ENCODE peak calls at places on chromosomes 6 and 20, in ten cellular contexts. One of them, this sample, is unnamed.

GRCh38 chr6:165889636-165890403 is 226.8 kb upstream of the PDE10A start:
- DNase-seq in heart right ventricle: peak; percentile 25
- DNase-seq in progenitor cell of endocrine pancreas: no peak
- DNase-seq in cardiac fibroblast: peak; percentile 64
- DNase-seq in spleen: no peak
- DNase-seq in D721Med: no peak
- DNase-seq in B cell: no peak
- DNase-seq in Calu3: peak; percentile 55
- DNase-seq in GM23338: peak; percentile 76
- DNase-seq in IMR-90: peak; percentile 68
- DNase-seq in this sample: peak; percentile 31

GRCh38 chr6:52407467-52407866 is 12.7 kb upstream of the EFHC1 start:
- DNase-seq in heart right ventricle: no peak
- DNase-seq in progenitor cell of endocrine pancreas: no peak
- DNase-seq in cardiac fibroblast: peak; percentile 70
- DNase-seq in spleen: no peak
- DNase-seq in D721Med: peak; percentile 37
- DNase-seq in B cell: no peak
- DNase-seq in Calu3: peak; percentile 24
- DNase-seq in GM23338: peak; percentile 75
- DNase-seq in IMR-90: peak; percentile 61
- DNase-seq in this sample: peak; percentile 55

GRCh38 chr20:18032977-18033892 is 24.5 kb downstream of the OVOL2 start:
- DNase-seq in heart right ventricle: no peak
- DNase-seq in progenitor cell of endocrine pancreas: no peak
- DNase-seq in cardiac fibroblast: no peak
- DNase-seq in spleen: no peak
- DNase-seq in D721Med: no peak
- DNase-seq in B cell: no peak
- DNase-seq in Calu3: no peak
- DNase-seq in GM23338: peak; percentile 72
- DNase-seq in IMR-90: peak; percentile 4
- DNase-seq in this sample: no peak

GRCh38 chr6:82298012-82298411 is 50.5 kb upstream of the IBTK start:
- DNase-seq in heart right ventricle: no peak
- DNase-seq in progenitor cell of endocrine pancreas: no peak
- DNase-seq in cardiac fibroblast: peak; percentile 63
- DNase-seq in spleen: no peak
- DNase-seq in D721Med: no peak
- DNase-seq in B cell: no peak
- DNase-seq in Calu3: peak; percentile 3
- DNase-seq in GM23338: no peak
- DNase-seq in IMR-90: peak; percentile 46
- DNase-seq in this sample: peak; percentile 44

GRCh38 chr20:51596656-51597388 is 54.3 kb upstream of the NFATC2 start:
- DNase-seq in heart right ventricle: no peak
- DNase-seq in progenitor cell of endocrine pancreas: no peak
- DNase-seq in cardiac fibroblast: no peak
- DNase-seq in spleen: no peak
- DNase-seq in D721Med: no peak
- DNase-seq in B cell: no peak
- DNase-seq in Calu3: no peak
- DNase-seq in GM23338: peak; percentile 22
- DNase-seq in IMR-90: no peak
- DNase-seq in this sample: no peak

GRCh38 chr6:44582930-44583329 is 195.4 kb downstream of the CDC5L start:
- DNase-seq in heart right ventricle: no peak
- DNase-seq in progenitor cell of endocrine pancreas: no peak
- DNase-seq in cardiac fibroblast: no peak
- DNase-seq in spleen: no peak
- DNase-seq in D721Med: no peak
- DNase-seq in B cell: no peak
- DNase-seq in Calu3: no peak
- DNase-seq in GM23338: no peak
- DNase-seq in IMR-90: no peak
- DNase-seq in this sample: no peak

GRCh38 chr20:9912858-9913434 is 74.1 kb upstream of the PAK5 start:
- DNase-seq in heart right ventricle: peak; percentile 6
- DNase-seq in progenitor cell of endocrine pancreas: peak; percentile 38
- DNase-seq in cardiac fibroblast: peak; percentile 56
- DNase-seq in spleen: no peak
- DNase-seq in D721Med: no peak
- DNase-seq in B cell: peak; percentile 11
- DNase-seq in Calu3: peak; percentile 36
- DNase-seq in GM23338: peak; percentile 64
- DNase-seq in IMR-90: peak; percentile 42
- DNase-seq in this sample: peak; percentile 39

GRCh38 chr20:48736231-48736630 is 91.6 kb downstream of the PREX1 start:
- DNase-seq in heart right ventricle: no peak
- DNase-seq in progenitor cell of endocrine pancreas: no peak
- DNase-seq in cardiac fibroblast: no peak
- DNase-seq in spleen: no peak
- DNase-seq in D721Med: no peak
- DNase-seq in B cell: no peak
- DNase-seq in Calu3: no peak
- DNase-seq in GM23338: no peak
- DNase-seq in IMR-90: peak; percentile 8
- DNase-seq in this sample: no peak

GRCh38 chr6:97094376-97094775 is 169.8 kb downstream of the KLHL32 start:
- DNase-seq in heart right ventricle: no peak
- DNase-seq in progenitor cell of endocrine pancreas: no peak
- DNase-seq in cardiac fibroblast: no peak
- DNase-seq in spleen: no peak
- DNase-seq in D721Med: no peak
- DNase-seq in B cell: no peak
- DNase-seq in Calu3: no peak
- DNase-seq in GM23338: no peak
- DNase-seq in IMR-90: no peak
- DNase-seq in this sample: no peak

GRCh38 chr20:9617940-9618339 is 103.5 kb downstream of the LAMP5 start:
- DNase-seq in heart right ventricle: no peak
- DNase-seq in progenitor cell of endocrine pancreas: no peak
- DNase-seq in cardiac fibroblast: peak; percentile 64
- DNase-seq in spleen: no peak
- DNase-seq in D721Med: no peak
- DNase-seq in B cell: no peak
- DNase-seq in Calu3: peak; percentile 41
- DNase-seq in GM23338: peak; percentile 70
- DNase-seq in IMR-90: peak; percentile 22
- DNase-seq in this sample: peak; percentile 36

GRCh38 chr6:145602927-145603326 is 132.4 kb downstream of the EPM2A start:
- DNase-seq in heart right ventricle: no peak
- DNase-seq in progenitor cell of endocrine pancreas: no peak
- DNase-seq in cardiac fibroblast: no peak
- DNase-seq in spleen: no peak
- DNase-seq in D721Med: no peak
- DNase-seq in B cell: no peak
- DNase-seq in Calu3: no peak
- DNase-seq in GM23338: no peak
- DNase-seq in IMR-90: no peak
- DNase-seq in this sample: no peak

GRCh38 chr6:54694928-54695532 is 151.5 kb upstream of the FAM83B start:
- DNase-seq in heart right ventricle: no peak
- DNase-seq in progenitor cell of endocrine pancreas: no peak
- DNase-seq in cardiac fibroblast: no peak
- DNase-seq in spleen: no peak
- DNase-seq in D721Med: no peak
- DNase-seq in B cell: no peak
- DNase-seq in Calu3: no peak
- DNase-seq in GM23338: no peak
- DNase-seq in IMR-90: no peak
- DNase-seq in this sample: no peak

GRCh38 chr6:39593644-39594043 is 131.6 kb downstream of the KIF6 start:
- DNase-seq in heart right ventricle: no peak
- DNase-seq in progenitor cell of endocrine pancreas: no peak
- DNase-seq in cardiac fibroblast: no peak
- DNase-seq in spleen: no peak
- DNase-seq in D721Med: no peak
- DNase-seq in B cell: no peak
- DNase-seq in Calu3: no peak
- DNase-seq in GM23338: no peak
- DNase-seq in IMR-90: no peak
- DNase-seq in this sample: no peak

GRCh38 chr20:17706632-17707031 is 6.9 kb downstream of the BANF2 start:
- DNase-seq in heart right ventricle: no peak
- DNase-seq in progenitor cell of endocrine pancreas: no peak
- DNase-seq in cardiac fibroblast: no peak
- DNase-seq in spleen: no peak
- DNase-seq in D721Med: no peak
- DNase-seq in B cell: no peak
- DNase-seq in Calu3: no peak
- DNase-seq in GM23338: no peak
- DNase-seq in IMR-90: no peak
- DNase-seq in this sample: no peak

GRCh38 chr6:28683945-28684538 is 158.4 kb downstream of the GPX5 start:
- DNase-seq in heart right ventricle: no peak
- DNase-seq in progenitor cell of endocrine pancreas: no peak
- DNase-seq in cardiac fibroblast: peak; percentile 68
- DNase-seq in spleen: no peak
- DNase-seq in D721Med: no peak
- DNase-seq in B cell: no peak
- DNase-seq in Calu3: peak; percentile 48
- DNase-seq in GM23338: peak; percentile 78
- DNase-seq in IMR-90: peak; percentile 34
- DNase-seq in this sample: peak; percentile 24

GRCh38 chr6:5398530-5398929 is 137.2 kb downstream of the FARS2 start:
- DNase-seq in heart right ventricle: no peak
- DNase-seq in progenitor cell of endocrine pancreas: no peak
- DNase-seq in cardiac fibroblast: peak; percentile 74
- DNase-seq in spleen: no peak
- DNase-seq in D721Med: no peak
- DNase-seq in B cell: peak; percentile 25
- DNase-seq in Calu3: no peak
- DNase-seq in GM23338: peak; percentile 61
- DNase-seq in IMR-90: peak; percentile 61
- DNase-seq in this sample: peak; percentile 40
- TF ChIP-seq CTCF in heart right ventricle: peak; percentile 58
- TF ChIP-seq CTCF in progenitor cell of endocrine pancreas: peak; percentile 44
- TF ChIP-seq CTCF in cardiac fibroblast: peak; percentile 57
- TF ChIP-seq CTCF in spleen: peak; percentile 53
- TF ChIP-seq CTCF in D721Med: peak; percentile 56
- TF ChIP-seq CTCF in B cell: peak; percentile 74
- TF ChIP-seq CTCF in Calu3: no peak
- TF ChIP-seq CTCF in GM23338: peak; percentile 63
- TF ChIP-seq CTCF in IMR-90: peak; percentile 56
- TF ChIP-seq CTCF in this sample: peak; percentile 38

GRCh38 chr6:100116409-100117194 is 122.6 kb upstream of the MCHR2 start:
- DNase-seq in heart right ventricle: peak; percentile 29
- DNase-seq in progenitor cell of endocrine pancreas: peak; percentile 18
- DNase-seq in cardiac fibroblast: peak; percentile 86
- DNase-seq in spleen: no peak
- DNase-seq in D721Med: no peak
- DNase-seq in B cell: no peak
- DNase-seq in Calu3: peak; percentile 55
- DNase-seq in GM23338: peak; percentile 88
- DNase-seq in IMR-90: peak; percentile 76
- DNase-seq in this sample: peak; percentile 48
- TF ChIP-seq CTCF in heart right ventricle: peak; percentile 69
- TF ChIP-seq CTCF in progenitor cell of endocrine pancreas: peak; percentile 83
- TF ChIP-seq CTCF in cardiac fibroblast: peak; percentile 74
- TF ChIP-seq CTCF in spleen: peak; percentile 62
- TF ChIP-seq CTCF in D721Med: peak; percentile 74
- TF ChIP-seq CTCF in B cell: peak; percentile 63
- TF ChIP-seq CTCF in Calu3: peak; percentile 62
- TF ChIP-seq CTCF in GM23338: peak; percentile 88
- TF ChIP-seq CTCF in IMR-90: peak; percentile 87
- TF ChIP-seq CTCF in this sample: peak; percentile 76

DNA sequence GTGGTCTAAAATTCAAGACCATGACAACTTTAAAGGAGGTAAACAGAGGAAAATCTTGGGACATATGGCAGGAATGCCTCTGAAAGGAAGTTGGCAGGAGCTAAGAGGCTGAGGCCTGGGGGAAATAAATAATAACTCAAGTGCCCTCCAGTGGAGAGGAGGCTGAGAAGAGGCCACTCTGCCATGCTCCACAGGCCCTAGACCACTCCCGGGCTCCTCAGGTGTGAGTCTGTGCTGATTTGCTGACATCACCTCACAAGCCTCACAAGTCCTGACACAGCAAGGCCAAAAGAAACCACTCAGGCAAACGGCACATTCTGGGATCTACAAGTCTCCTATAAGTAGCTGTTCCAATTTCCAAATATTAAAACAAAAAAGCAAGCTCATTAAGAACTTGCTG is 91.0 kb upstream of the RIPOR2 start:
- DNase-seq in heart right ventricle: no peak
- DNase-seq in progenitor cell of endocrine pancreas: no peak
- DNase-seq in cardiac fibroblast: no peak
- DNase-seq in spleen: no peak
- DNase-seq in D721Med: no peak
- DNase-seq in B cell: no peak
- DNase-seq in Calu3: no peak
- DNase-seq in GM23338: no peak
- DNase-seq in IMR-90: no peak
- DNase-seq in this sample: no peak
- TF ChIP-seq CTCF in heart right ventricle: no peak
- TF ChIP-seq CTCF in progenitor cell of endocrine pancreas: no peak
- TF ChIP-seq CTCF in cardiac fibroblast: no peak
- TF ChIP-seq CTCF in spleen: no peak
- TF ChIP-seq CTCF in D721Med: no peak
- TF ChIP-seq CTCF in B cell: no peak
- TF ChIP-seq CTCF in Calu3: no peak
- TF ChIP-seq CTCF in GM23338: no peak
- TF ChIP-seq CTCF in IMR-90: no peak
- TF ChIP-seq CTCF in this sample: no peak

GRCh38 chr6:163406830-163407229 is 7.7 kb upstream of the QKI start:
- DNase-seq in heart right ventricle: no peak
- DNase-seq in progenitor cell of endocrine pancreas: no peak
- DNase-seq in cardiac fibroblast: no peak
- DNase-seq in spleen: no peak
- DNase-seq in D721Med: no peak
- DNase-seq in B cell: no peak
- DNase-seq in Calu3: no peak
- DNase-seq in GM23338: no peak
- DNase-seq in IMR-90: no peak
- DNase-seq in this sample: no peak

GRCh38 chr6:163406320-163406719 is 8.2 kb upstream of the QKI start:
- DNase-seq in heart right ventricle: no peak
- DNase-seq in progenitor cell of endocrine pancreas: no peak
- DNase-seq in cardiac fibroblast: peak; percentile 29
- DNase-seq in spleen: no peak
- DNase-seq in D721Med: no peak
- DNase-seq in B cell: no peak
- DNase-seq in Calu3: no peak
- DNase-seq in GM23338: no peak
- DNase-seq in IMR-90: no peak
- DNase-seq in this sample: no peak

GRCh38 chr6:163405412-163406309 is 8.9 kb upstream of the QKI start:
- DNase-seq in heart right ventricle: peak; percentile 68
- DNase-seq in progenitor cell of endocrine pancreas: no peak
- DNase-seq in cardiac fibroblast: peak; percentile 33
- DNase-seq in spleen: peak; percentile 92
- DNase-seq in D721Med: no peak
- DNase-seq in B cell: peak; percentile 53
- DNase-seq in Calu3: peak; percentile 30
- DNase-seq in GM23338: peak; percentile 48
- DNase-seq in IMR-90: no peak
- DNase-seq in this sample: no peak

GRCh38 chr6:163409712-163410111 is 4.8 kb upstream of the QKI start:
- DNase-seq in heart right ventricle: no peak
- DNase-seq in progenitor cell of endocrine pancreas: no peak
- DNase-seq in cardiac fibroblast: no peak
- DNase-seq in spleen: no peak
- DNase-seq in D721Med: no peak
- DNase-seq in B cell: no peak
- DNase-seq in Calu3: no peak
- DNase-seq in GM23338: no peak
- DNase-seq in IMR-90: no peak
- DNase-seq in this sample: no peak

GRCh38 chr6:163408352-163408991 is 6.0 kb upstream of the QKI start:
- DNase-seq in heart right ventricle: no peak
- DNase-seq in progenitor cell of endocrine pancreas: no peak
- DNase-seq in cardiac fibroblast: no peak
- DNase-seq in spleen: no peak
- DNase-seq in D721Med: no peak
- DNase-seq in B cell: no peak
- DNase-seq in Calu3: no peak
- DNase-seq in GM23338: no peak
- DNase-seq in IMR-90: no peak
- DNase-seq in this sample: no peak
- TF ChIP-seq CTCF in heart right ventricle: no peak
- TF ChIP-seq CTCF in progenitor cell of endocrine pancreas: no peak
- TF ChIP-seq CTCF in cardiac fibroblast: no peak
- TF ChIP-seq CTCF in spleen: no peak
- TF ChIP-seq CTCF in D721Med: no peak
- TF ChIP-seq CTCF in B cell: no peak
- TF ChIP-seq CTCF in Calu3: no peak
- TF ChIP-seq CTCF in GM23338: no peak
- TF ChIP-seq CTCF in IMR-90: no peak
- TF ChIP-seq CTCF in this sample: no peak

This sample was measured in RWPE1.